ENCODE peak calls at places on chromosomes 5 and 9, in six cellular contexts. X, R, S, P, V and O are unnamed samples.

GRCh38 chr9:89701221-89701798 is 96.5 kb downstream of the GADD45G start:
- DNase-seq in X (peak; percentile 42), R (peak; percentile 31), S (no peak), P (no peak), V (no peak), O (peak; percentile 46)

GRCh38 chr9:71783120-71783523 is 14.8 kb upstream of the CEMIP2 start:
- DNase-seq in X (peak; percentile 77), R (peak; percentile 55), S (no peak), P (no peak), V (no peak), O (peak; percentile 74)

GRCh38 chr5:60487466-60487865 is 212.5 kb downstream of the DEPDC1B start:
- DNase-seq in X (no peak), R (no peak), S (no peak), P (no peak), V (no peak), O (no peak)

GRCh38 chr5:124880903-124881302 is 134.5 kb upstream of the ZNF608 start:
- DNase-seq in X (no peak), R (no peak), S (no peak), P (no peak), V (no peak), O (no peak)

GRCh38 chr5:143652104-143652700 is 159.8 kb upstream of the HMHB1 start:
- DNase-seq in X (no peak), R (no peak), S (no peak), P (no peak), V (peak; percentile 34), O (no peak)

GRCh38 chr9:123778232-123778902 is 151.6 kb downstream of the DENND1A start:
- DNase-seq in X (no peak), R (no peak), S (no peak), P (no peak), V (no peak), O (no peak)

GRCh38 chr5:45376463-45376862 is 319.7 kb downstream of the HCN1 start:
- DNase-seq in X (no peak), R (no peak), S (no peak), P (no peak), V (no peak), O (no peak)

GRCh38 chr5:172820046-172820767 is 13.8 kb upstream of the ERGIC1 start:
- DNase-seq in X (no peak), R (no peak), S (peak; percentile 62), P (no peak), V (no peak), O (no peak)